ENCODE peak calls at places on chromosomes 5 and 9, in four cellular contexts. U, S, Z and N are unnamed samples.
A peak's percentile ranks its signal among the peaks of the same experiment; 100 is the strongest.

GRCh38 chr9:124980434-124980833 is 39.6 kb upstream of the GOLGA1 start:
- DNase-seq in U (no peak), S (no peak), Z (no peak), N (peak; percentile 48)

GRCh38 chr9:104961238-104961637 is 33.3 kb upstream of the ABCA1 start:
- DNase-seq in U (no peak), S (no peak), Z (peak; percentile 18), N (peak; percentile 87)

GRCh38 chr5:179268399-179268952 is 76.8 kb downstream of the ADAMTS2 start:
- DNase-seq in U (no peak), S (no peak), Z (no peak), N (no peak)

GRCh38 chr9:7436754-7437153 is 362.8 kb downstream of the DMAC1 start:
- DNase-seq in U (no peak), S (no peak), Z (no peak), N (no peak)

GRCh38 chr9:18989865-18990264 is 43.1 kb downstream of the SAXO1 start:
- DNase-seq in U (no peak), S (no peak), Z (no peak), N (no peak)

GRCh38 chr5:172010278-172010677 is 3.8 kb upstream of the FBXW11 start:
- DNase-seq in U (no peak), S (no peak), Z (no peak), N (peak; percentile 26)

GRCh38 chr5:143601917-143602333 is 198.4 kb upstream of the NR3C1 start:
- DNase-seq in U (no peak), S (no peak), Z (peak; percentile 56), N (no peak)

GRCh38 chr9:137521405-137521985 is 28.7 kb downstream of the PNPLA7 start:
- DNase-seq in U (no peak), S (no peak), Z (no peak), N (no peak)

GRCh38 chr5:74934949-74935751 is 69.0 kb upstream of the FAM169A start:
- DNase-seq in U (no peak), S (peak; percentile 82), Z (no peak), N (peak; percentile 45)

GRCh38 chr9:85483214-85483613 is 258.5 kb downstream of the AGTPBP1 start:
- DNase-seq in U (no peak), S (no peak), Z (no peak), N (no peak)

GRCh38 chr5:94562327-94562971 is 56.0 kb downstream of the KIAA0825 start:
- DNase-seq in U (no peak), S (no peak), Z (no peak), N (no peak)

GRCh38 chr5:116237917-116238502 is 153.2 kb downstream of the COMMD10 start:
- DNase-seq in U (no peak), S (peak; percentile 74), Z (peak; percentile 2), N (peak; percentile 28)

GRCh38 chr9:126682928-126683697 is 69.4 kb downstream of the LMX1B start:
- DNase-seq in U (no peak), S (no peak), Z (peak; percentile 51), N (no peak)

GRCh38 chr9:72480931-72481330 is 40.5 kb upstream of the TMC1 start:
- DNase-seq in U (no peak), S (peak; percentile 37), Z (no peak), N (peak; percentile 64)

GRCh38 chr9:130118841-130119520 is 53.2 kb upstream of the NCS1 start:
- DNase-seq in U (no peak), S (peak; percentile 39), Z (no peak), N (peak; percentile 29)

GRCh38 chr5:180160215-180160614 is 48.8 kb downstream of the RASGEF1C start:
- DNase-seq in U (no peak), S (no peak), Z (no peak), N (no peak)

GRCh38 chr5:154038241-154038603 is 488 bp downstream of the FAM114A2 start:
- DNase-seq in U (no peak), S (no peak), Z (no peak), N (peak; percentile 46)

GRCh38 chr5:87756951-87757350 is 344.2 kb upstream of the CCNH start:
- DNase-seq in U (no peak), S (no peak), Z (no peak), N (no peak)

GRCh38 chr9:103802068-103802467 is 292.0 kb upstream of the SMC2 start:
- DNase-seq in U (no peak), S (no peak), Z (no peak), N (peak; percentile 7)

GRCh38 chr9:126116351-126117157 is 210.1 kb upstream of the MVB12B start:
- DNase-seq in U (no peak), S (no peak), Z (no peak), N (no peak)

GRCh38 chr9:134187110-134187531 is 22.8 kb upstream of the RNU6ATAC start:
- DNase-seq in U (no peak), S (no peak), Z (no peak), N (no peak)

GRCh38 chr5:171521219-171521633 is 101.8 kb downstream of the FGF18 start:
- DNase-seq in U (no peak), S (peak; percentile 95), Z (no peak), N (peak; percentile 80)

GRCh38 chr5:31948006-31948405 is 226.1 kb downstream of the GOLPH3 start:
- DNase-seq in U (no peak), S (no peak), Z (no peak), N (no peak)

GRCh38 chr5:111517853-111518501 is 5.6 kb upstream of the STARD4 start:
- DNase-seq in U (no peak), S (no peak), Z (no peak), N (no peak)

GRCh38 chr5:176822041-176822425 is 11.7 kb downstream of the UNC5A start:
- DNase-seq in U (no peak), S (no peak), Z (no peak), N (no peak)

GRCh38 chr5:149381261-149381985 is 2.3 kb upstream of the IL17B start:
- DNase-seq in U (no peak), S (no peak), Z (no peak), N (no peak)

GRCh38 chr5:158819840-158820620 is 279.7 kb downstream of the EBF1 start:
- DNase-seq in U (no peak), S (peak; percentile 84), Z (no peak), N (peak; percentile 21)

GRCh38 chr5:98468188-98468869 is 305.1 kb upstream of the RGMB start:
- DNase-seq in U (no peak), S (peak; percentile 90), Z (no peak), N (peak; percentile 79)

GRCh38 chr5:115333164-115333563 is 36.7 kb upstream of the CCDC112 start:
- DNase-seq in U (no peak), S (peak; percentile 4), Z (no peak), N (no peak)

GRCh38 chr5:135723451-135723850 is 111.0 kb upstream of the SLC25A48 start:
- DNase-seq in U (no peak), S (no peak), Z (no peak), N (no peak)

GRCh38 chr9:15142903-15143534 is 164.0 kb downstream of the TTC39B start:
- DNase-seq in U (no peak), S (peak; percentile 62), Z (peak; percentile 22), N (peak; percentile 67)

GRCh38 chr5:67693956-67694564 is 497.5 kb upstream of the CD180 start:
- DNase-seq in U (no peak), S (peak; percentile 62), Z (no peak), N (peak; percentile 61)

GRCh38 chr5:170642066-170642735 is 138.4 kb downstream of the KCNIP1 start:
- DNase-seq in U (no peak), S (no peak), Z (no peak), N (no peak)

GRCh38 chr9:6183227-6183551 is 32.4 kb upstream of the IL33 start:
- DNase-seq in U (no peak), S (no peak), Z (no peak), N (no peak)

GRCh38 chr9:79014929-79015699 is 556.7 kb upstream of the TLE4 start:
- DNase-seq in U (no peak), S (peak; percentile 8), Z (no peak), N (peak; percentile 34)

GRCh38 chr5:44809215-44809955 is 638 bp downstream of the MRPS30 start:
- DNase-seq in U (no peak), S (peak; percentile 51), Z (peak; percentile 61), N (peak; percentile 65)